ENCODE peak calls at places on chromosomes 16 and 17, in seven cellular contexts. U is H7; Z is cardiac fibroblast; R is Caco-2; O is naive thymus-derived CD4-positive, alpha-beta T cell; V is CD8-positive, alpha-beta T cell; F is IMR-90. A is an unnamed sample.

GRCh38 chr16:69465881-69466280 is 41.5 kb downstream of the CYB5B start:
- DNase-seq in Z (no peak), R (no peak), V (no peak), O (no peak), U (no peak), F (no peak), A (no peak)

GRCh38 chr17:68601565-68602266 is 549 bp upstream of the FAM20A start:
- DNase-seq in Z (no peak), V (no peak), U (no peak), O (no peak), R (no peak), F (no peak), A (no peak)

GRCh38 chr17:82356028-82356427 is 3.0 kb upstream of the TEX19 start:
- DNase-seq in V (no peak), R (peak; percentile 48), F (no peak), Z (peak; percentile 34), O (no peak), U (no peak), A (no peak)

GRCh38 chr17:31798205-31798724 is 60.8 kb downstream of the COPRS start:
- DNase-seq in R (peak; percentile 46), V (no peak), F (no peak), U (no peak), Z (no peak), O (no peak), A (no peak)

GRCh38 chr16:67661101-67661661 is 421 bp downstream of the PARD6A start:
- DNase-seq in F (peak; percentile 52), U (peak; percentile 90), R (peak; percentile 65), O (no peak), Z (peak; percentile 34), V (no peak), A (no peak)

GRCh38 chr16:2490190-2491105 is 15.5 kb downstream of the TBC1D24 start:
- DNase-seq in R (no peak), F (no peak), O (no peak), Z (no peak), U (no peak), V (no peak), A (no peak)

GRCh38 chr17:35536664-35537160 is 766 bp downstream of the SLFN12L start:
- DNase-seq in O (no peak), R (no peak), F (no peak), Z (no peak), U (no peak), V (no peak), A (no peak)

GRCh38 chr17:35795007-35795870 is at the start of gene MMP28:
- DNase-seq in F (no peak), V (no peak), O (peak; percentile 33), R (peak; percentile 54), U (peak; percentile 91), Z (peak; percentile 13), A (no peak)

GRCh38 chr17:8162997-8163977 is 539 bp upstream of the VAMP2 start:
- DNase-seq in U (peak; percentile 92), V (no peak), Z (no peak), F (no peak), R (no peak), O (peak; percentile 22), A (no peak)

GRCh38 chr16:86545927-86546637 is 9.0 kb downstream of the MTHFSD start:
- DNase-seq in R (no peak), F (no peak), U (no peak), Z (no peak), V (no peak), O (no peak), A (no peak)

GRCh38 chr17:60720763-60721531 is 43.3 kb downstream of the BCAS3 start:
- DNase-seq in R (peak; percentile 67), O (no peak), Z (peak; percentile 87), V (no peak), F (peak; percentile 81), U (peak; percentile 49), A (peak; percentile 66)

GRCh38 chr17:20066253-20066652 is 57.1 kb downstream of the SPECC1 start:
- DNase-seq in O (no peak), F (peak; percentile 80), R (no peak), V (no peak), U (no peak), Z (peak; percentile 79), A (no peak)

GRCh38 chr17:72937687-72938086 is 154.8 kb downstream of the SLC39A11 start:
- DNase-seq in U (no peak), F (no peak), R (no peak), O (no peak), V (no peak), Z (no peak), A (no peak)

GRCh38 chr16:26827386-26827785 is 239.3 kb upstream of the C16orf82 start:
- DNase-seq in Z (no peak), V (no peak), F (no peak), U (no peak), O (no peak), R (no peak), A (no peak)

GRCh38 chr17:37188157-37188556 is 187.6 kb upstream of the C17orf78 start:
- DNase-seq in F (no peak), V (no peak), O (no peak), U (no peak), R (no peak), Z (no peak), A (no peak)

GRCh38 chr17:28216528-28216927 is 102.5 kb upstream of the TMEM97 start:
- DNase-seq in F (peak; percentile 49), O (no peak), U (no peak), R (no peak), Z (peak; percentile 77), V (no peak), A (no peak)

DNA sequence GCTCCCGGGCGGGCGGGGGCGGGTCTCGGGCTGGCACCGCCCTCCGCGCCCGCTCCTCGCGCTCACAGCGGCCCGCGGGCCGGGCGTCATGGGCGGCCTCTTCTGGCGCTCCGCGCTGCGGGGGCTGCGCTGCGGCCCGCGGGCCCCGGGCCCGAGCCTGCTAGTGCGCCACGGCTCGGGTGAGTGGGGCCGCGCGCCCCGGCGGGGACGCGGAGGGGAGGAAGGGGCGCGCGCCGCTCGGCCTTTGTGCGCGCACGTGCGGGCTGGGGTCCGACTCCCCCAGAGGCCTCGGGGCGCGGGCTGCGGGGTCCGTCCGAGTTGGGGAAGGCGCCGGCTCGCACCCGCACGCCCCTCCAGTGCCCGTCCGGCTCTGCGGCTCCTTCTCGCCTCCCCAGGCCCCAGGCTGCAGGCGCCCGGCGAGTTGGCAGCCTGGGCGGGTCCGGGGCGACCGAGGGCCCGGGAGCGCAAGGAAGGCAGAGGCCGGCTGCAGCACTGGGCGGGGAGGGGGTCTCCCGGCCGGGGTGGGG is at the start of gene NME4:
- DNase-seq in Z (peak; percentile 9), O (no peak), V (no peak), R (peak; percentile 49), F (no peak), U (peak; percentile 95), A (no peak)
- H3K4me3 ChIP-seq in Z (peak within 1 kb of the TSS; percentile 61), O (peak within 1 kb of the TSS; percentile 44), V (peak within 1 kb of the TSS; percentile 23), R (peak within 1 kb of the TSS; percentile 55), F (peak within 1 kb of the TSS; percentile 70), U (peak within 1 kb of the TSS; percentile 70), A (peak within 1 kb of the TSS; percentile 48)

DNA sequence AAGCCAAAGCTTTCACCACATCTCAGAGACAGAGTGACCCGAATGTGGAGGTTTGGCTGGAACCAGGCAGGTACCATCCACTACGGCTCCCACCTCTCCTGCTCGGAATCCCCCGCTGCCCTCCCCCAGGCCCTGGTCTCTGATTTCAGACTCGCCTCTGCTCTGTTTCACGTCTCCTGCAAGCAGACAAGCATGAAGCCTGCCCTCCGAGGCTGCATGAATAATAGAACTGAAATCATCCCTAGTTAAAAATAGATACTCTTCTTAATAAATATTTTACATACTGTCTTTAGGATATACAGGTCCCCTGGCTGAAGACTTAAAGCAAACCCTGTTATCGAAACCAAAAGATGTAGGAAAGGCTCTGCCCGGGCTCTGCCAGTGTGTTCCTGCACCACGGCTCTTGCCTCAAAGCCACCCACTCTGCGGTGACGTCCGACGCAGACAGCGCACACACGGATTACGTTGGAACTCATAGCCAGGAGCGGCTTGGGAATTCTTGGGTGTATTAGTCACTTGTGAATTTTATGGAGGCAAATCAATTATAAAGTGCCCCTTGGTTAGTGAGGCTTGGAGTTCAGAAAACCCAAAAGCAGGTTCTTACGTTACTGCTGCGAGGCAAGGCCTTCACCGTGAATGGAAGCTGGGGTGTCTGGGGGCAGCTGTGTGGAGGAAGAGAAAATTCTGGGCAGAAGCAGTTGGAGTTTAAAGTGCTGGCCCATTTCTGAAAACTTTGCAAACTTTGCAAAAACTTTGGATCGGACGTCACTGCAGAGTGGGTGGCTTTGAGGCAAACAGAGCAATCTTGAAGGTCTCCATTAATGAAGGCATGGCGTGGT is 25.6 kb upstream of the NPTX1 start:
- DNase-seq in R (no peak), U (peak; percentile 52), Z (peak; percentile 85), F (peak; percentile 97), V (no peak), O (no peak), A (no peak)
- H3K4me3 ChIP-seq in R (no peak overlapping the region), U (no peak overlapping the region), Z (no peak overlapping the region), F (peak overlapping the region; percentile 0), V (no peak overlapping the region), O (no peak overlapping the region), A (no peak overlapping the region)

GRCh38 chr16:89917773-89918452 is 749 bp upstream of the MC1R start:
- DNase-seq in Z (peak; percentile 74), F (peak; percentile 73), O (peak; percentile 53), U (peak; percentile 86), R (peak; percentile 83), V (peak; percentile 62), A (peak; percentile 93)
- H3K4me3 ChIP-seq in Z (peak overlapping the region; percentile 44), F (peak overlapping the region; percentile 40), O (peak overlapping the region; percentile 43), U (peak overlapping the region; percentile 61), R (peak overlapping the region; percentile 66), V (peak overlapping the region; percentile 50), A (peak overlapping the region; percentile 52)

DNA sequence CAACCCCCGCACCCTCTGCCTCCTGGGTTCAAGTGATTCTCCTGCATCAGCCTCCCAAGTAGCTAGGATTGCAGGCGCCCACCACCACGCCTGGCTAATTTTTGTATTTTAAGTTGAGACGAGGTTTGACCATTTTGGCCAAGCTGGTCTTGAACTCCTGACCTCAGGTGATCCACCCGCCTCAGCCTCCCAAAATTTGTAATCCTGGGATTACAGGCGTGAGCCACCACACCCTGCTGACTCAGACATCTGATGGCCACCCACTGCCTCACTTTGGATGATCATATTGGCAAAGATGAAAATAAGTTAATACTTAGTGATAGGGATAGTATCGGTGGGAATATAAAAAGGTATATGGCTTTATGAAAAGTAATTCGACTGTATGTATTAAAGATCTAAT is 55.9 kb downstream of the GRB2 start:
- DNase-seq in Z (no peak), F (no peak), U (no peak), V (no peak), O (no peak), R (no peak), A (no peak)
- H3K4me3 ChIP-seq in Z (no peak overlapping the region), F (no peak overlapping the region), U (no peak overlapping the region), V (no peak overlapping the region), O (no peak overlapping the region), R (no peak overlapping the region), A (no peak overlapping the region)

GRCh38 chr17:47621293-47622178 is 28.2 kb upstream of the KPNB1 start:
- DNase-seq in U (peak; percentile 58), Z (peak; percentile 92), V (no peak), O (no peak), F (peak; percentile 91), R (peak; percentile 77), A (no peak)
- H3K4me3 ChIP-seq in U (no peak overlapping the region), Z (no peak overlapping the region), V (no peak overlapping the region), O (no peak overlapping the region), F (no peak overlapping the region), R (no peak overlapping the region), A (no peak overlapping the region)